ENCODE peak calls at places on chromosome 19, in seven cellular contexts. U, H, Z, A, S, V and D are unnamed samples.

GRCh38 chr19:46710687-46711086 is 6.2 kb downstream of the PRKD2 start:
- DNase-seq in U (no peak), A (no peak), S (no peak), H (no peak), V (no peak), Z (no peak), D (no peak)

GRCh38 chr19:23771761-23772667 is 13.3 kb upstream of the ZNF681 start:
- DNase-seq in Z (no peak), V (no peak), S (no peak), U (no peak), H (no peak), A (no peak), D (no peak)

GRCh38 chr19:31149306-31149975 is 199.8 kb downstream of the TSHZ3 start:
- DNase-seq in Z (no peak), H (no peak), U (no peak), A (no peak), S (no peak), V (no peak), D (no peak)

GRCh38 chr19:16824658-16825311 is 4.4 kb upstream of the SIN3B start:
- DNase-seq in U (no peak), H (no peak), S (no peak), A (no peak), V (no peak), Z (no peak), D (no peak)

GRCh38 chr19:55070755-55071502 is 4.7 kb upstream of the EPS8L1 start:
- DNase-seq in S (peak; percentile 81), Z (peak; percentile 89), U (no peak), H (peak; percentile 11), A (peak; percentile 73), V (no peak), D (peak; percentile 87)

GRCh38 chr19:43774103-43774939 is 6.5 kb downstream of the KCNN4 start:
- DNase-seq in S (no peak), U (no peak), V (peak; percentile 80), H (no peak), A (peak; percentile 80), Z (no peak), D (no peak)

GRCh38 chr19:4327877-4328242 is 10.8 kb downstream of the STAP2 start:
- DNase-seq in A (no peak), H (no peak), Z (no peak), S (no peak), V (no peak), U (no peak), D (no peak)

GRCh38 chr19:21878646-21879045 is 42.7 kb upstream of the ZNF43 start:
- DNase-seq in V (no peak), U (no peak), A (no peak), H (no peak), S (no peak), Z (no peak), D (no peak)

GRCh38 chr19:54137913-54138776 is 583 bp downstream of the CNOT3 start:
- DNase-seq in V (no peak), H (no peak), U (no peak), A (no peak), S (no peak), Z (no peak), D (no peak)

GRCh38 chr19:7153008-7153407 is 83.5 kb downstream of the ZNF557 start:
- DNase-seq in A (no peak), V (no peak), U (no peak), S (no peak), H (no peak), Z (no peak), D (no peak)

GRCh38 chr19:9128171-9128570 is 1.4 kb upstream of the OR7G3 start:
- DNase-seq in H (no peak), S (no peak), V (no peak), U (no peak), Z (peak; percentile 82), A (no peak), D (peak; percentile 10)

DNA sequence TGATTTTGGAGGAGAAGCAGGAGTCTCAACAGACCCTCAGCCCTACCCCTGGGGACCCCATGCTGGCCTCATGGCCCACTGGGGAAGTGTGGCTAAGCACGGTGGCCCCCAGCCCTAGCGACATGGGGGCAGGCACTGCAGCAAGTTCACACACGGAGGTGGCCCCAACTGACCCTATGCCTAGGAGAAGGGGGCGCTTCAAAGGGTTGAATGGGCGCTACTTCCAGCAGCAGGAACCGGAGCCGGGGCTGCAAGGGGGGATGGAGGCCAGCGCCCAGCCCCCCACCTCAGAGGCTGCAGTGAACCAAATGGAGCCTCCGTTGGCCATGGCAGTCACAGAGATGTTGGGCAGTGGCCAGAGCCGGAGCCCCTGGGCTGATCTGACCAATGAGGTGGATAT is 14.9 kb downstream of the NCAN start:
- DNase-seq in S (no peak), A (no peak), U (no peak), V (no peak), Z (no peak), H (no peak), D (no peak)
- H3K27ac ChIP-seq in S (no peak overlapping the region), A (no peak overlapping the region), U (no peak overlapping the region), V (no peak overlapping the region), Z (no peak overlapping the region), H (no peak overlapping the region), D (no peak overlapping the region)

DNA sequence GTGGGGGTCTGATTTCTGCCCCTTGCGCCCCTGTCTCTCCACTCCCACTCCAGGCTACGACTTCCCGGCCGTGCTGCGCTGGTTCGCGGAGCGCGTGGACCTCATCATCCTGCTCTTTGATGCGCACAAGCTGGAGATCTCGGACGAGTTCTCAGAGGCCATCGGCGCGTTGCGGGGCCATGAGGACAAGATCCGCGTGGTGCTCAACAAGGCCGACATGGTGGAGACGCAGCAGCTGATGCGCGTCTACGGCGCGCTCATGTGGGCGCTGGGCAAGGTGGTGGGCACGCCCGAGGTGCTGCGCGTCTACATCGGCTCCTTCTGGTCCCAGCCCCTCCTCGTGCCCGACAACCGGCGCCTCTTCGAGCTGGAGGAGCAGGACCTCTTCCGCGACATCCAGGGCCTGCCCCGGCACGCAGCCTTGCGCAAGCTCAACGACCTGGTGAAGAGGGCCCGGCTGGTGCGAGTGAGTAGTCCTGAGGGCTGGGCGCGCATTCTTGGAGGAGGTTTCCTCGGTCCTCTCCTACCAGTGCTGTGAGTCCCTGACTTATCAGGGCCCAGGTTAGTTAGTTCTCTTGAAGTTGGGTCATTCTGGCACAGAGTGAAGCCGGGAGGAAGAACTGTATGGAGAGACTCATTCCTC is 12.7 kb downstream of the EHD2 start:
- DNase-seq in A (no peak), H (no peak), S (no peak), Z (no peak), V (no peak), U (no peak), D (peak; percentile 84)
- H3K27ac ChIP-seq in A (peak overlapping the region; percentile 4), H (peak overlapping the region; percentile 31), S (peak overlapping the region; percentile 94), Z (peak overlapping the region; percentile 45), V (peak overlapping the region; percentile 13), U (peak overlapping the region; percentile 95), D (peak overlapping the region; percentile 95)

GRCh38 chr19:18635831-18636182 is 1.0 kb upstream of the KLHL26 start:
- DNase-seq in V (no peak), A (no peak), H (no peak), U (no peak), Z (no peak), S (no peak), D (no peak)
- H3K27ac ChIP-seq in V (no peak overlapping the region), A (no peak overlapping the region), H (no peak overlapping the region), U (peak overlapping the region; percentile 4), Z (no peak overlapping the region), S (peak overlapping the region; percentile 87), D (no peak overlapping the region)

GRCh38 chr19:56959211-56959610 is 118.7 kb upstream of the PEG3 start:
- DNase-seq in S (no peak), V (no peak), U (no peak), Z (no peak), H (no peak), A (no peak), D (no peak)

GRCh38 chr19:56956503-56957226 is 116.1 kb upstream of the PEG3 start:
- DNase-seq in H (no peak), U (no peak), S (no peak), A (no peak), V (no peak), Z (no peak), D (no peak)

GRCh38 chr19:56964526-56964925 is 124.0 kb upstream of the PEG3 start:
- DNase-seq in H (no peak), V (no peak), Z (no peak), S (no peak), A (no peak), U (no peak), D (no peak)

GRCh38 chr19:56958428-56958827 is 117.9 kb upstream of the PEG3 start:
- DNase-seq in Z (no peak), V (no peak), S (no peak), A (no peak), H (no peak), U (no peak), D (no peak)

GRCh38 chr19:56960959-56961622 is 120.6 kb upstream of the PEG3 start:
- DNase-seq in S (no peak), V (no peak), Z (no peak), U (no peak), H (no peak), A (no peak), D (no peak)
- H3K27ac ChIP-seq in S (no peak overlapping the region), V (no peak overlapping the region), Z (no peak overlapping the region), U (no peak overlapping the region), H (no peak overlapping the region), A (no peak overlapping the region), D (no peak overlapping the region)

DNA sequence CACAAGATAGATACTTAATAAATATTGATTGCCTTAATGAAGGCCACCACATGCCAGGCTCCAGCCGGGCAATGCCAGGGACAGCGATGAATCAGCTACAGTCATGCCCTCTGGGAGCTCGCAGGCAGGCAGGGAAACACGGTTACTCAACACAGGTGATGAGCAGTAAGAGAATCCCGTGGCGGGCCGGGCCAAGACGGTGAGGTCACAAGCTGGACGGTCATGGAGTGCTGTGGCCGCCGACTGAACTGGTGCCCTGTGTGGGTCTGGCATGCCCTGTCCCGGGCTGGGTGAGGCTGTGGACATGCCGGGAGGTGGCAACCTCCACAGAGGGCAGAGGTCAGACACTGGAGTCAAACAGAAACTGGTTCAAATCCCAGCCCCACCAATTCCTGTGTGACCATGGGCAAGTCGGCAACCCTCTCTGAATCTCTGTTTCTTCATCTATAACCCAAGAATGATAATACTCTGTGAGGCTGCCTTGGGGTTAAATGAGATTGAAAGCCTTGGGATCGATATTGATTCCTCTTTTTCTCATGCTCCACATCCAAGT is 13.2 kb upstream of the PAK4 start:
- DNase-seq in S (peak; percentile 99), Z (peak; percentile 62), V (no peak), A (no peak), U (no peak), H (no peak), D (peak; percentile 81)
- H3K27ac ChIP-seq in S (peak overlapping the region; percentile 89), Z (peak overlapping the region; percentile 60), V (no peak overlapping the region), A (no peak overlapping the region), U (no peak overlapping the region), H (no peak overlapping the region), D (peak overlapping the region; percentile 90)

DNA sequence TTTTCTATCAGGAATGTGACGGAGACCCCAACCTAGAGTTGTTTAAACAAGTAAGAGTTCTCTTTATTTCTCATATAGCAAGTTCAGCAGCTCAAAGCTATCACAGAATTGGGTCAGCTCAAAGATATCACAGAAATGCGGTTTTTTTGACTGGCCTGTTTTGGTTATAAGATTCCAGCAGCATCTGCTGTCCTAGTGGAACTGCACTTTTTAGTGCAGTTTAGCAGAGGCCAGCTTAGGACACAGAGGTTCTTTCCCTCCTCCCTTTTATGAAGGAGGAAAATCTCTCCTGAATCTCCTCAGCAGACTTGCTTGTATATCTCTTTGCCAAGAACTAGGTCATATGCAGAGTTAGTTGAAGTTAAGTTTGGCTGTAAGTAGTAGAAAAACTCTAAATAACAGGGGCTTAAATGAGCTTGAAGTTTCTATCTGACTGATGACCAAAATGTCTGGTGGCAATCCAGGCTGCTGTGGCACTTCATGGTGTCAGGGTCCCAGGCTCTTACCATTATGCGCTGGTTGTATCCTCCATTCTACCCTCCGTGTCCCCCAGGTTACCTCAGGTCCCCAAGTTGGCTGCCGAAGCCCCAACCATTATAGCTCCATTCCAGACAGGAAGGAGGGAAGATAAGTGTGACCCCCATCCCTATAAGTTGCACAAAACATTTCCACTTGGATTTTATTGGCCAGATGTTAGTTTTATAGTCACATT is 6.6 kb downstream of the PPP2R1A start:
- DNase-seq in S (no peak), A (no peak), U (no peak), Z (no peak), V (no peak), H (no peak), D (no peak)
- H3K27ac ChIP-seq in S (no peak overlapping the region), A (no peak overlapping the region), U (no peak overlapping the region), Z (no peak overlapping the region), V (no peak overlapping the region), H (no peak overlapping the region), D (no peak overlapping the region)